ENCODE peak calls at places on chromosomes 7 and 10, in eight cellular contexts. S, O, W, D, X, K, Y and T are unnamed samples.

GRCh38 chr10:70602665-70603438 is at the start of gene PRF1:
- DNase-seq in S (peak), O (peak), X (no peak), W (peak), K (peak), D (peak), Y (no peak), T (no peak)

GRCh38 chr10:47364366-47364765 is 16.2 kb downstream of the RBP3 start:
- DNase-seq in X (no peak), Y (peak), O (no peak), S (no peak), D (no peak), K (no peak), W (no peak), T (no peak)

GRCh38 chr10:109895095-109895818 is 28.1 kb downstream of the XPNPEP1 start:
- DNase-seq in S (no peak), O (no peak), D (no peak), K (peak), W (no peak), Y (no peak), X (no peak), T (no peak)

GRCh38 chr10:79409038-79410035 is 36.1 kb downstream of the ZCCHC24 start:
- DNase-seq in K (no peak), O (no peak), Y (no peak), X (no peak), D (no peak), W (no peak), S (no peak), T (no peak)

GRCh38 chr7:5827755-5828154 is 46.3 kb upstream of the RNF216 start:
- DNase-seq in S (peak), D (peak), W (no peak), X (peak), O (peak), Y (peak), K (peak), T (peak)

GRCh38 chr10:114634607-114634974 is 23.5 kb downstream of the ABLIM1 start:
- DNase-seq in D (no peak), X (peak), S (no peak), K (no peak), W (no peak), O (no peak), Y (peak), T (peak)

GRCh38 chr7:20541615-20542349 is 73.7 kb upstream of the ABCB5 start:
- DNase-seq in K (no peak), S (no peak), W (peak), Y (no peak), O (no peak), D (no peak), X (no peak), T (peak)

GRCh38 chr10:86300931-86301330 is 65.7 kb downstream of the GRID1 start:
- DNase-seq in S (no peak), D (no peak), W (no peak), K (peak), Y (no peak), O (no peak), X (no peak), T (no peak)

GRCh38 chr10:86282664-86283465 is 83.7 kb downstream of the GRID1 start:
- DNase-seq in D (no peak), W (no peak), Y (no peak), X (no peak), O (peak), S (no peak), K (peak), T (no peak)

GRCh38 chr7:618539-619355 is 99.1 kb upstream of the PDGFA start:
- DNase-seq in S (peak), X (no peak), D (peak), W (no peak), O (peak), K (peak), Y (peak), T (no peak)